ENCODE peak calls at places on chromosomes 13 and 19, in nine cellular contexts. J, E, D, K, M, B, Q, V and F are unnamed samples.

GRCh38 chr13:77506874-77507273 is 28.6 kb upstream of the SCEL start:
- DNase-seq in J (no peak), D (no peak), Q (no peak), M (no peak), E (no peak), K (no peak), V (no peak), B (no peak), F (no peak)

GRCh38 chr19:6278740-6279619 is 795 bp downstream of the MLLT1 start:
- DNase-seq in E (no peak), K (no peak), M (no peak), Q (no peak), D (peak), V (no peak), B (peak), J (no peak), F (no peak)

GRCh38 chr19:20607943-20608342 is 42.4 kb upstream of the ZNF737 start:
- DNase-seq in K (no peak), V (no peak), J (no peak), D (no peak), B (no peak), Q (no peak), M (no peak), E (peak), F (no peak)

GRCh38 chr13:42722883-42723539 is 58.4 kb upstream of the FAM216B start:
- DNase-seq in Q (no peak), E (no peak), M (no peak), D (no peak), B (no peak), J (no peak), V (no peak), K (no peak), F (no peak)

GRCh38 chr19:8444677-8445487 is at the start of gene HNRNPM:
- DNase-seq in J (peak), Q (peak), M (peak), V (peak), B (peak), D (peak), E (peak), K (peak), F (peak)

GRCh38 chr19:30968210-30968609 is 381.0 kb downstream of the TSHZ3 start:
- DNase-seq in M (peak), Q (no peak), B (no peak), D (no peak), K (no peak), J (no peak), E (no peak), V (no peak), F (no peak)

GRCh38 chr19:590396-590745 is 690 bp downstream of the HCN2 start:
- DNase-seq in D (no peak), E (no peak), M (no peak), K (no peak), J (no peak), B (peak), V (peak), Q (no peak), F (no peak)

GRCh38 chr19:7736148-7736547 is 4.2 kb upstream of the CLEC4G start:
- DNase-seq in Q (no peak), D (no peak), J (no peak), K (no peak), B (no peak), E (no peak), M (no peak), V (no peak), F (no peak)

GRCh38 chr19:35088514-35088913 is 27.1 kb upstream of the FXYD3 start:
- DNase-seq in M (peak), K (no peak), V (no peak), B (no peak), D (peak), J (no peak), Q (no peak), E (no peak), F (no peak)

GRCh38 chr13:33286143-33286542 is 588 bp upstream of the STARD13 start:
- DNase-seq in Q (no peak), B (no peak), D (no peak), V (no peak), M (no peak), J (no peak), E (no peak), K (no peak), F (no peak)

GRCh38 chr19:15448778-15449619 is 757 bp downstream of the WIZ start:
- DNase-seq in Q (no peak), J (no peak), V (no peak), M (no peak), K (no peak), D (no peak), E (peak), B (no peak), F (no peak)